ENCODE peak calls at places on chromosomes 4 and X, in nine cellular contexts. J, Y, N, F, V, W, L, G and K are unnamed samples.

GRCh38 chr4:85815796-85816459 is 341.0 kb downstream of the ARHGAP24 start:
- DNase-seq in W (no peak), F (no peak), G (no peak), N (peak), Y (no peak), V (no peak), L (no peak), J (no peak), K (no peak)

GRCh38 chr4:14783011-14783877 is 219.0 kb upstream of the CPEB2 start:
- DNase-seq in N (peak), Y (no peak), G (no peak), V (no peak), F (no peak), W (peak), J (no peak), L (peak), K (peak)

GRCh38 chr4:24042094-24042493 is 152.2 kb upstream of the PPARGC1A start:
- DNase-seq in G (no peak), N (peak), J (no peak), F (peak), L (no peak), W (no peak), Y (no peak), V (no peak), K (no peak)

GRCh38 chr4:11456441-11456840 is 27.7 kb upstream of the HS3ST1 start:
- DNase-seq in F (no peak), Y (no peak), N (no peak), G (no peak), W (no peak), V (no peak), L (no peak), J (no peak), K (no peak)

GRCh38 chrX:68045008-68045577 is 388.2 kb downstream of the OPHN1 start:
- DNase-seq in G (no peak), Y (no peak), W (no peak), J (no peak), N (no peak), V (no peak), L (no peak), F (no peak), K (no peak)

GRCh38 chr4:2292679-2293108 is 30.8 kb upstream of the MXD4 start:
- DNase-seq in W (no peak), V (no peak), J (no peak), G (no peak), Y (no peak), N (no peak), F (no peak), L (no peak), K (no peak)

GRCh38 chr4:1589098-1589497 is 95.0 kb downstream of the FAM53A start:
- DNase-seq in Y (no peak), N (no peak), L (no peak), F (no peak), V (no peak), J (no peak), G (no peak), W (no peak), K (no peak)

GRCh38 chr4:121256887-121257426 is 92.8 kb upstream of the TNIP3 start:
- DNase-seq in N (peak), F (no peak), Y (no peak), J (no peak), L (no peak), W (no peak), G (no peak), V (no peak), K (no peak)

GRCh38 chrX:12971282-12972003 is 3.5 kb upstream of the TMSB4X start:
- DNase-seq in V (peak), F (no peak), Y (peak), W (peak), L (no peak), J (no peak), N (no peak), G (no peak), K (no peak)

GRCh38 chr4:168515222-168516011 is 18.6 kb downstream of the PALLD start:
- DNase-seq in L (no peak), J (no peak), Y (peak), G (peak), W (no peak), V (no peak), F (no peak), N (no peak), K (no peak)

GRCh38 chr4:139214039-139214534 is 37.1 kb upstream of the ELF2 start:
- DNase-seq in F (no peak), L (no peak), V (peak), Y (peak), G (peak), J (no peak), W (peak), N (no peak), K (no peak)

GRCh38 chr4:112183252-112183651 is 38.0 kb downstream of the FAM241A start:
- DNase-seq in N (no peak), F (no peak), Y (no peak), J (no peak), V (no peak), L (no peak), W (no peak), G (no peak), K (peak)

GRCh38 chr4:48024522-48024921 is 8.0 kb downstream of the NIPAL1 start:
- DNase-seq in W (no peak), L (no peak), F (no peak), V (no peak), G (no peak), Y (no peak), N (no peak), J (no peak), K (no peak)

GRCh38 chrX:106928227-106928626 is 8.0 kb downstream of the CLDN2 start:
- DNase-seq in Y (no peak), N (no peak), W (no peak), G (no peak), L (no peak), F (no peak), V (no peak), J (no peak), K (no peak)